ENCODE peak calls at places on chromosomes 3 and 15, in five cellular contexts. R is activated CD8-positive, alpha-beta memory T cell treated with anti-CD3 and anti-CD28 coated beads for 24 hours; W is psoas muscle; Z is activated gamma-delta T cell treated with Interleukin-2 at 50 U/mL for 16 hours; G is activated effector memory CD4-positive, alpha-beta T cell treated with Interleukin-2 at 50 U/mL for 16 hours. K is an unnamed sample.

GRCh38 chr15:88465633-88466219 is 1.5 kb downstream of the MRPL46 start:
- DNase-seq in G (no peak), Z (no peak), W (no peak), R (peak), K (no peak)

GRCh38 chr3:29721789-29722188 is 440.9 kb downstream of the RBMS3 start:
- DNase-seq in Z (no peak), W (no peak), R (no peak), G (no peak), K (no peak)

GRCh38 chr3:197501879-197502620 is 53.7 kb downstream of the BDH1 start:
- DNase-seq in G (no peak), R (peak), W (no peak), Z (no peak), K (no peak)

GRCh38 chr3:114877378-114878118 is 269.5 kb downstream of the ZBTB20 start:
- DNase-seq in R (no peak), W (no peak), Z (no peak), G (no peak), K (peak)

GRCh38 chr3:106454497-106454896 is 585.7 kb upstream of the CBLB start:
- DNase-seq in G (no peak), Z (no peak), R (no peak), W (no peak), K (no peak)

GRCh38 chr15:64911317-64912186 is at the start of gene ANKDD1A:
- DNase-seq in W (peak), Z (no peak), G (peak), R (peak), K (no peak)

GRCh38 chr3:188164248-188164687 is 10.3 kb downstream of the LPP start:
- DNase-seq in W (no peak), Z (no peak), R (peak), G (no peak), K (peak)

GRCh38 chr3:152056987-152057386 is 183.5 kb downstream of the SUCNR1 start:
- DNase-seq in W (no peak), G (no peak), R (no peak), Z (no peak), K (no peak)

GRCh38 chr15:50906954-50907865 is 1.3 kb upstream of the AP4E1 start:
- DNase-seq in W (no peak), G (peak), R (peak), Z (peak), K (no peak)

GRCh38 chr3:51373658-51374421 is 11.3 kb upstream of the MANF start:
- DNase-seq in R (no peak), Z (no peak), G (no peak), W (no peak), K (no peak)

GRCh38 chr3:15676259-15676658 is 74.7 kb downstream of the BTD start:
- DNase-seq in W (no peak), G (no peak), Z (no peak), R (no peak), K (no peak)

GRCh38 chr3:53104762-53105161 is 25.5 kb downstream of the RFT1 start:
- DNase-seq in W (no peak), R (no peak), Z (no peak), G (no peak), K (no peak)

GRCh38 chr3:128081846-128082245 is 29.6 kb downstream of the SEC61A1 start:
- DNase-seq in W (no peak), R (no peak), G (no peak), Z (no peak), K (no peak)

GRCh38 chr3:48042071-48042760 is 26.0 kb upstream of the MAP4 start:
- DNase-seq in W (no peak), G (no peak), Z (no peak), R (no peak), K (no peak)